ENCODE peak calls at places on chromosome 7, in seven cellular contexts. Q is upper lobe of right lung, Z is thoracic aorta, A is body of pancreas, D is GM13977, K is cardiac muscle cell, W is prostate gland. R is an unnamed sample.

GRCh38 chr7:130380121-130380860 is at the start of gene CPA1:
- DNase-seq in A (peak), Q (no peak), K (peak), D (no peak), W (no peak), Z (no peak), R (no peak)

GRCh38 chr7:138239244-138239643 is 163.0 kb downstream of the AKR1D1 start:
- DNase-seq in D (no peak), W (no peak), K (peak), Q (no peak), A (no peak), Z (no peak), R (no peak)

GRCh38 chr7:79593819-79594218 is 140.4 kb upstream of the MAGI2 start:
- DNase-seq in K (no peak), Q (no peak), W (no peak), A (no peak), Z (no peak), D (no peak), R (no peak)

GRCh38 chr7:146176790-146177189 is 60.2 kb downstream of the CNTNAP2 start:
- DNase-seq in W (no peak), D (no peak), Z (no peak), Q (no peak), A (no peak), K (no peak), R (no peak)

GRCh38 chr7:44736896-44737295 is 11.8 kb upstream of the ZMIZ2 start:
- DNase-seq in K (no peak), Q (no peak), Z (no peak), D (no peak), W (no peak), A (no peak), R (no peak)

GRCh38 chr7:101870361-101871062 is 53.1 kb downstream of the CUX1 start:
- DNase-seq in Q (no peak), D (no peak), A (no peak), K (no peak), W (peak), Z (no peak), R (no peak)

GRCh38 chr7:141198191-141198958 is 124.5 kb downstream of the TMEM178B start:
- DNase-seq in Z (no peak), D (no peak), A (no peak), W (no peak), K (no peak), Q (no peak), R (peak)

GRCh38 chr7:112383671-112384417 is 66.4 kb upstream of the IFRD1 start:
- DNase-seq in D (no peak), A (peak), K (peak), Z (no peak), Q (no peak), W (no peak), R (no peak)

GRCh38 chr7:77727527-77727926 is 31.3 kb downstream of the RSBN1L start:
- DNase-seq in W (no peak), D (no peak), K (no peak), A (no peak), Q (no peak), Z (no peak), R (peak)

GRCh38 chr7:3080106-3080505 is 36.4 kb upstream of the CARD11 start:
- DNase-seq in Q (no peak), D (no peak), W (no peak), A (no peak), K (no peak), Z (no peak), R (no peak)

GRCh38 chr7:51346136-51346535 is 29.5 kb upstream of the COBL start:
- DNase-seq in Z (no peak), D (no peak), W (no peak), K (no peak), A (no peak), Q (no peak), R (no peak)

GRCh38 chr7:30845426-30846135 is 66.1 kb upstream of the AQP1 start:
- DNase-seq in W (no peak), Q (peak), D (no peak), K (peak), A (no peak), Z (no peak), R (peak)

GRCh38 chr7:93530701-93531100 is 43.8 kb downstream of the CALCR start:
- DNase-seq in A (no peak), Q (no peak), Z (no peak), K (no peak), W (no peak), D (no peak), R (no peak)

GRCh38 chr7:129228633-129229032 is 3.8 kb downstream of the AHCYL2 start:
- DNase-seq in W (no peak), D (no peak), K (no peak), A (no peak), Q (no peak), Z (no peak), R (no peak)

GRCh38 chr7:44760034-44760580 is 11.5 kb downstream of the ZMIZ2 start:
- DNase-seq in W (no peak), D (no peak), A (no peak), Z (no peak), Q (no peak), K (no peak), R (no peak)

GRCh38 chr7:22728416-22729029 is 1.5 kb downstream of the IL6 start:
- DNase-seq in K (peak), W (no peak), Z (no peak), D (peak), Q (no peak), A (no peak), R (peak)

DNA sequence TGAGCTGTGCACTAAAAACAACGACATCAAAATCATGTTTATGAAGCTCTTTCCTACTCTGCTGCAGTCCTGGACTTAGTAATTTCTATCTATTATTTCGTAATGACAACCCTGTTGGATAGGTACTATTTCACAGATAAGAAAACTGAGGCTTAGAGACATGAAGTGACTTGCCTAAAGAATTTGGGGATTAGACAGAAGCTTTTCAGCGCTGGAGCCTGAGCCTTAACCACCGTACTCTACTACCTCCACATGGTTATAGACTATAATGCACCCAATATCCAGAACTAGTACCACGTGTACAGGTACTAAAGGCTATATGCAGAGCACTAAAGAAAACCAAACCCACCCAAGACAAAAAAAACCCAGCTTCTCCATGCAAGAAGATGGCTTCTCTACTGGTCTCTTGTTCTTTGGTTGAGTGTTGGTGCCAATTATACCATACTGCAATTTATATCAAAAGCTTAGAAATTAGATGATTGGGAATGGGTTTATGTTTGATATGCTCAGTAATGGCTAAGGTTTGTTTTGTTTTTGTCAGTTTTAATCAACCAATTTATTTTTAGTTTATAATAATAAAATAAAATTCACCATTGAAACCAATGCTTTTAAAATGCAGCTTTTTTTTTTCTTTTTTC is 6.5 kb upstream of the SNX10 start:
- DNase-seq in W (no peak), D (no peak), Q (no peak), Z (no peak), A (no peak), K (no peak), R (no peak)
- TF ChIP-seq CTCF in W (no peak), D (peak), Q (no peak), Z (no peak), A (peak), K (peak), R (no peak)

DNA sequence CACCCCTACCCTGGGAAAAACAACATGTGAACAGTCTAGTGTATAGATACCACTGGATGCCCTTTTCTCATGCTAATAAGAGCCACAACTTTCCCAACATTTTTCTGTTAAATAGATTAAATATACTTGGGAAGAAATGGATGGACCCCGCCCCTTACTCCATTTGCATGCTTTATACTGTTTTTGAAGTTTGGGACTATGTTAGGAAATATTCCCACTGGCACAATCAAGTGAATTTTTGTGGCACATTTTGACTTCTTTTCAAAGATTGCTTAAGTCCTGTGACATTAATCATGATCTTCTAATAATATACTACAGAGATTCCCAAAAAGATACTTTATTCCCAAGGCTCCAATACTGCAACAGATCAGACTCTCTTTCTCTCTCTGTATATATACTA is 216.6 kb downstream of the TWIST1 start:
- DNase-seq in Q (no peak), K (peak), Z (no peak), D (no peak), W (no peak), A (no peak), R (no peak)
- TF ChIP-seq CTCF in Q (no peak), K (no peak), Z (no peak), D (no peak), W (no peak), A (no peak), R (no peak)

GRCh38 chr7:42235734-42236133 is 1.3 kb downstream of the GLI3 start:
- DNase-seq in Q (no peak), A (peak), D (no peak), Z (no peak), K (no peak), W (no peak), R (no peak)

GRCh38 chr7:42237891-42238531 is 1.0 kb upstream of the GLI3 start:
- DNase-seq in D (no peak), Q (peak), K (peak), A (peak), W (peak), Z (peak), R (peak)

GRCh38 chr7:42236266-42237161 is 495 bp downstream of the GLI3 start:
- DNase-seq in Q (peak), Z (peak), A (peak), D (peak), K (peak), W (peak), R (peak)

GRCh38 chr7:42238709-42239395 is 1.8 kb upstream of the GLI3 start:
- DNase-seq in Q (no peak), A (peak), K (peak), Z (no peak), D (no peak), W (no peak), R (peak)

DNA sequence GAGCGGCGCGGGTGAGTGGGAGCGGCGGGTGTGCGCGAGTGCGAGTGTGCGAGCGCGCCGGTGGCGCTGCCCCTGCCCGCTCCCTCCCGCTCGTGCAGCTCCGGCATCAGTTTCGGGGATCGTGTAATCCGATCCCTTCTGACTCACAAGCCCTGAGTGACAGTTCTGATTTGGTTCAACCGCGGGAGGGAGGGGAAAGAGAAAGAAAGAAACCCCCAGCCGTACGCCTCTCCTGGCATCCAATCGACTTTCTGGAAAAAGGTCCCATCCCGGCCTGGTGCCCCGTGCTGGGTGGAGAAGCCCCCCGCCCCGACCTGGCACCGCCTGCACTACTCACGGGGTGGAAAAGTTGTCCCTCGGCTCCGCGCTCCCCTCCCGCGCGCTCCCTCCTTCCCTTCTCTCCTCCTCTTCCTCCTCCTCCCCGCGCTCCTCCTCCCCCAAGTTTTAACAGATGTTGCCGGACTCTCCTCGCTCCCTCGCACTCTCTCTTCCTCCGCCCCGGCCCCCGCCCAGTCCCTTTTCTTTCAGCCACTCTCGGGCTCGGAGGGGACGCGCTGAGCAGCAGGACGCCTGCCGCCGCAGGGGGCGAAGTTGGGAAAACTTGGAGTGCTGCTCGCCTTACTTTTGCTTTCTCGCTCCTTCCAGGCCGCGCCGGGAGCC is at the start of gene GLI3:
- DNase-seq in K (peak), Q (peak), A (peak), Z (peak), W (peak), D (peak), R (peak)
- TF ChIP-seq CTCF in K (peak), Q (peak), A (peak), Z (peak), W (peak), D (no peak), R (no peak)

GRCh38 chr7:107933386-107934013 is 42.5 kb downstream of the DLD start:
- DNase-seq in W (no peak), Z (no peak), A (no peak), K (no peak), D (no peak), Q (no peak), R (no peak)

GRCh38 chr7:107936312-107936711 is 45.3 kb downstream of the DLD start:
- DNase-seq in A (no peak), Q (no peak), D (no peak), Z (no peak), K (no peak), W (no peak), R (no peak)

GRCh38 chr7:107932851-107933250 is 41.9 kb downstream of the DLD start:
- DNase-seq in W (no peak), D (no peak), A (no peak), Q (no peak), Z (no peak), K (no peak), R (no peak)

GRCh38 chr7:107937514-107937913 is 46.5 kb downstream of the DLD start:
- DNase-seq in K (no peak), A (no peak), Q (no peak), D (no peak), Z (no peak), W (peak), R (no peak)

GRCh38 chr7:107934991-107935770 is 44.2 kb downstream of the DLD start:
- DNase-seq in Q (no peak), D (no peak), A (no peak), K (no peak), W (no peak), Z (no peak), R (no peak)
- TF ChIP-seq CTCF in Q (no peak), D (no peak), A (no peak), K (no peak), W (no peak), Z (no peak), R (no peak)

GRCh38 chr7:100271716-100272537 is 35.6 kb upstream of the SPDYE3 start:
- DNase-seq in Q (peak), Z (peak), K (peak), A (peak), W (peak), D (peak), R (peak)
- TF ChIP-seq CTCF in Q (peak), Z (peak), K (peak), A (peak), W (peak), D (peak), R (no peak)

GRCh38 chr7:158327571-158328180 is 259.9 kb downstream of the PTPRN2 start:
- DNase-seq in D (no peak), K (no peak), Z (no peak), W (no peak), A (no peak), Q (no peak), R (no peak)

GRCh38 chr7:158323741-158324396 is 263.8 kb downstream of the PTPRN2 start:
- DNase-seq in K (no peak), W (no peak), D (no peak), Z (no peak), Q (no peak), A (no peak), R (no peak)

GRCh38 chr7:158324397-158325360 is 262.9 kb downstream of the PTPRN2 start:
- DNase-seq in Q (no peak), A (no peak), Z (no peak), W (peak), D (no peak), K (no peak), R (no peak)

GRCh38 chr7:158327012-158327411 is 260.6 kb downstream of the PTPRN2 start:
- DNase-seq in Z (no peak), W (no peak), Q (no peak), K (no peak), D (no peak), A (no peak), R (no peak)

DNA sequence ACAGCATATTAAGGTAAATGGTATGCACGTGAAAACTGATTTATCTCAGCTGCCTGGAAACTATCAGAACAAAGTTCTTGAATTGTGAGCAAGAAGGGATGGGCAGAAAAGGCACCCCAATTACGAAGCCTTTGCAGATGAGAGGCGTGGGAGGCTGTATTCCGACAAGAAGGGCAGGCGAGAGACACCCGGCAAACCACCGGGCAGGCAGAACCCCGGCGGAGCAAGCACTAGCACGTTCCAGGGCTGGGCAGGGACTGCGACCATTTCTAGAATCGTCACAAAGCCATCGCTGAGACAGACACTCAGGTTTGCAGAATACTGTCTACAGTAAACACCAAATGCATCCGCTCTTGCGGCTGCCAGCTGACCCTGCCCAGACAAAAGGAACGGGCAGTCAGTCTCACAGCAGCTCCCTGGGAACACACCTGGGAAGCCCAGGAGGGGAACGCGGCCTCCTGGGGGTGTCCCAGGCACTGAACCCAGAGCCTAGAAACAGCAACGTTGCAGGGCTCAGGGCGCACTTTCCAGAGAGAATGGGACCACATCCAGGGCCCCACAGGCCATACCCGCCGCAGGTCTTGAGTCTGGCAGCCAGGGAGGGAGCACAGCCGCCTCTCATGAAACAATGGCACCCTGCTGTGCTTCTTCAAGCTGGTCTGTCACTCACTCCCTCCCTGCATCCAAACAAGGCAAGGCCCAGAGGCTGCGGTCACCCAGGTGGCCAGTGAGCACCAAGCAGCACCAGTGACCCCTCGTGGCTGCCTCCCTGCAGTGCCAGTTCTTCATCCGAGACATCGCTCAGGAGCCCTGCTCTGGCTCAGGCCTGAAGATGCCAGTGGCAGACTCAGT is 261.9 kb downstream of the PTPRN2 start:
- DNase-seq in W (peak), Z (no peak), K (no peak), Q (no peak), A (no peak), D (no peak), R (no peak)
- TF ChIP-seq CTCF in W (peak), Z (no peak), K (no peak), Q (peak), A (no peak), D (no peak), R (no peak)

GRCh38 chr7:98291717-98292116 is 10.2 kb downstream of the BRI3 start:
- DNase-seq in D (no peak), Z (no peak), W (no peak), K (no peak), Q (no peak), A (no peak), R (no peak)
- TF ChIP-seq CTCF in D (peak), Z (no peak), W (no peak), K (peak), Q (peak), A (peak), R (no peak)

GRCh38 chr7:76073335-76073990 is 25.6 kb downstream of the MDH2 start:
- DNase-seq in W (no peak), K (no peak), A (no peak), Q (no peak), Z (no peak), D (no peak), R (no peak)
- TF ChIP-seq CTCF in W (no peak), K (no peak), A (no peak), Q (no peak), Z (no peak), D (no peak), R (no peak)

GRCh38 chr7:16411391-16411790 is 9.9 kb downstream of the CRPPA start:
- DNase-seq in K (no peak), Z (no peak), W (no peak), A (no peak), Q (no peak), D (no peak), R (no peak)

GRCh38 chr7:16412535-16413247 is 8.6 kb downstream of the CRPPA start:
- DNase-seq in W (no peak), K (no peak), Z (no peak), A (no peak), D (no peak), Q (no peak), R (no peak)

GRCh38 chr7:16404631-16405030 is 16.7 kb downstream of the CRPPA start:
- DNase-seq in D (no peak), A (no peak), K (no peak), Z (no peak), Q (no peak), W (no peak), R (no peak)

DNA sequence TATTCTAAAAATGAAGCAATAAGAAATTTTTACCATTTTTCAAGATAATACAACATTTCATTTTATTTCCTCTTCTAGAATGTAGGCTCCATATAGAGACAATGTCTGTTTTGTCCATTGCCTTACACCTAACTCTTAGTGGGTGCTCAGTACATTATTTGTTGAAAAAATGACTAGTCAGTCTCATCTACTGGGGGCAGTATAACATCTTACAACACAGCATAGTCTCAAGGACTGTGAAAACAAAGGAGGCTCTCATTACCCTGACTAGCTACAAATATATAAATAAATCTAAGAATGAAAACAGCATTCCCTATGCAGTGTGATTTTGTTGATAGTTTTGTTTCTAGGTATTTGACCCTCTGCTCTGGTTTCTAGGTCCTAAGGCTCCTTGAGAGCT is 11.6 kb downstream of the CRPPA start:
- DNase-seq in Z (no peak), W (no peak), Q (no peak), K (peak), D (no peak), A (no peak), R (no peak)
- TF ChIP-seq CTCF in Z (no peak), W (no peak), Q (no peak), K (peak), D (no peak), A (no peak), R (no peak)

GRCh38 chr7:111096997-111097396 is 6.1 kb downstream of the LRRN3 start:
- DNase-seq in W (no peak), Q (no peak), A (no peak), D (no peak), K (no peak), Z (no peak), R (no peak)
- TF ChIP-seq CTCF in W (no peak), Q (no peak), A (no peak), D (no peak), K (no peak), Z (no peak), R (no peak)